ENCODE peak calls at places on chromosomes 16 and 17, in seven cellular contexts. B is uterus, C is heart left ventricle, V is endothelial cell of umbilical vein, L is ovary, F is IMR-90, Q is A549. J is an unnamed sample.

GRCh38 chr17:62892870-62893338 is 73.1 kb upstream of the TANC2 start:
- DNase-seq in B (no peak), C (peak; percentile 48), V (peak; percentile 83), L (no peak), F (peak; percentile 93), Q (peak; percentile 74), J (no peak)

GRCh38 chr17:77328823-77329740 is 188.3 kb downstream of the SEC14L1 start:
- DNase-seq in B (peak; percentile 14), C (no peak), V (no peak), L (no peak), F (no peak), Q (no peak), J (no peak)

GRCh38 chr16:2816751-2817495 is at the start of gene PRSS21:
- DNase-seq in B (no peak), C (no peak), V (no peak), L (no peak), F (no peak), Q (no peak), J (no peak)

GRCh38 chr16:65178151-65178550 is 56.3 kb upstream of the CDH11 start:
- DNase-seq in B (no peak), C (no peak), V (no peak), L (no peak), F (peak; percentile 74), Q (no peak), J (no peak)

GRCh38 chr16:3212006-3212405 is 23.0 kb downstream of the ZNF200 start:
- DNase-seq in B (no peak), C (no peak), V (no peak), L (no peak), F (no peak), Q (no peak), J (no peak)

GRCh38 chr17:73311781-73312641 is at the start of gene CDC42EP4:
- DNase-seq in B (peak; percentile 98), C (peak; percentile 97), V (peak; percentile 95), L (peak; percentile 97), F (peak; percentile 91), Q (peak; percentile 94), J (no peak)

GRCh38 chr17:51590071-51590470 is 329.7 kb downstream of the UTP18 start:
- DNase-seq in B (no peak), C (no peak), V (no peak), L (no peak), F (no peak), Q (no peak), J (no peak)

GRCh38 chr17:14340968-14341412 is 40.1 kb downstream of the HS3ST3B1 start:
- DNase-seq in B (no peak), C (no peak), V (no peak), L (no peak), F (no peak), Q (no peak), J (no peak)

GRCh38 chr16:89907055-89907814 is 11.4 kb upstream of the MC1R start:
- DNase-seq in B (no peak), C (no peak), V (no peak), L (no peak), F (no peak), Q (no peak), J (no peak)

GRCh38 chr17:2484876-2485275 is 26.8 kb downstream of the METTL16 start:
- DNase-seq in B (no peak), C (no peak), V (no peak), L (no peak), F (no peak), Q (no peak), J (no peak)

GRCh38 chr16:73196670-73197069 is 148.7 kb upstream of the ZFHX3 start:
- DNase-seq in B (peak; percentile 55), C (peak; percentile 71), V (peak; percentile 78), L (peak; percentile 56), F (peak; percentile 53), Q (peak; percentile 80), J (no peak)

GRCh38 chr16:66894055-66894454 is 13.7 kb downstream of the PDP2 start:
- DNase-seq in B (no peak), C (no peak), V (no peak), L (no peak), F (no peak), Q (no peak), J (no peak)

GRCh38 chr16:84047206-84047605 is 4.6 kb upstream of the SLC38A8 start:
- DNase-seq in B (no peak), C (no peak), V (no peak), L (no peak), F (no peak), Q (no peak), J (no peak)

GRCh38 chr16:16062023-16062932 is 112.9 kb downstream of the ABCC1 start:
- DNase-seq in B (no peak), C (no peak), V (no peak), L (no peak), F (no peak), Q (no peak), J (no peak)

GRCh38 chr16:69542974-69543373 is 22.8 kb upstream of the NFAT5 start:
- DNase-seq in B (no peak), C (no peak), V (no peak), L (no peak), F (peak; percentile 40), Q (no peak), J (no peak)

GRCh38 chr17:65055708-65056638 is 567 bp downstream of the GNA13 start:
- DNase-seq in B (peak; percentile 64), C (peak; percentile 66), V (peak; percentile 75), L (peak; percentile 59), F (peak; percentile 22), Q (peak; percentile 73), J (no peak)

GRCh38 chr17:70588003-70588402 is 418.7 kb downstream of the KCNJ2 start:
- DNase-seq in B (no peak), C (no peak), V (peak; percentile 3), L (no peak), F (no peak), Q (no peak), J (no peak)

GRCh38 chr16:9123871-9124270 is 32.4 kb downstream of the HAPSTR1 start:
- DNase-seq in B (no peak), C (peak; percentile 62), V (no peak), L (no peak), F (no peak), Q (peak; percentile 86), J (no peak)

GRCh38 chr16:427295-427694 is 1.8 kb downstream of the RAB11FIP3 start:
- DNase-seq in B (no peak), C (no peak), V (peak; percentile 18), L (no peak), F (no peak), Q (no peak), J (no peak)

GRCh38 chr17:2189231-2189630 is 114.4 kb downstream of the SMG6 start:
- DNase-seq in B (no peak), C (peak; percentile 45), V (no peak), L (no peak), F (no peak), Q (no peak), J (no peak)

GRCh38 chr16:27642753-27643152 is 92.8 kb downstream of the KATNIP start:
- DNase-seq in B (no peak), C (no peak), V (no peak), L (no peak), F (peak; percentile 21), Q (no peak), J (no peak)
- TF ChIP-seq CTCF in B (no peak), C (peak; percentile 9), V (peak; percentile 20), L (no peak), F (peak; percentile 32), Q (no peak), J (peak; percentile 57)

DNA sequence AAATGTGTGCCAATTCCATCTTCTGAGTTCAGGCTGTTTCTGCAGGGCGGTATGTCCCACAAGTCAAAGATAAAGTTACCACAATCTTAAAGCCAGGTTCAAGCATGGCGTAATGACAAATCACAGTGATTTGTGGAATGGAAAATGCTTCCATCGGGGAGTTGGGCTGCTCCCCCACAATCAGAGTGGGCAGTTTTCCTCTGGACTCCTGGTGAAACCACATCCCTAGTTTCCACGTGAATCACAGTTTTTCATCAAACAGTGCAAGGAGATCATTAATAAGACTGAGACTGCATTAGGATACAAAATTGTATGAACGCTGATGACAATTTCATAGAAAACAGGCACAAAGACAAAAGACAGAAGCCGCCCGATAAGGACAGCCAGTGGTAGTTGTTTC is 3.5 kb downstream of the LITAF start:
- DNase-seq in B (peak; percentile 74), C (no peak), V (no peak), L (no peak), F (peak; percentile 72), Q (no peak), J (no peak)
- H3K4me1 ChIP-seq in B (no peaks in the 10 kb centered on the region), C (no peaks in the 10 kb centered on the region), V (peaks cover 5% of the 10 kb centered on the region), L (peaks cover 4% of the 10 kb centered on the region), F (peaks cover 16% of the 10 kb centered on the region), Q (peaks cover 65% of the 10 kb centered on the region), J (peaks cover 35% of the 10 kb centered on the region)

GRCh38 chr16:1606774-1607173 is 5.1 kb downstream of the IFT140 start:
- DNase-seq in B (no peak), C (no peak), V (no peak), L (no peak), F (no peak), Q (no peak), J (no peak)

GRCh38 chr16:1610841-1611653 is 825 bp downstream of the IFT140 start:
- DNase-seq in B (no peak), C (no peak), V (no peak), L (peak; percentile 29), F (no peak), Q (no peak), J (no peak)

GRCh38 chr16:1612320-1613111 is at the start of gene CRAMP1:
- DNase-seq in B (no peak), C (no peak), V (peak; percentile 29), L (no peak), F (no peak), Q (peak; percentile 38), J (no peak)

GRCh38 chr16:1613240-1613639 is 1.1 kb downstream of the CRAMP1 start:
- DNase-seq in B (no peak), C (no peak), V (peak; percentile 21), L (no peak), F (no peak), Q (no peak), J (no peak)

GRCh38 chr16:1610071-1610840 is 1.6 kb downstream of the IFT140 start:
- DNase-seq in B (peak; percentile 92), C (peak; percentile 90), V (peak; percentile 91), L (peak; percentile 90), F (peak; percentile 73), Q (peak; percentile 81), J (no peak)
- TF ChIP-seq POLR2A in B (no peak), C (no peak), V (no peak), L (no peak), F (peak; percentile 47), Q (peak; percentile 29), J (no peak)

DNA sequence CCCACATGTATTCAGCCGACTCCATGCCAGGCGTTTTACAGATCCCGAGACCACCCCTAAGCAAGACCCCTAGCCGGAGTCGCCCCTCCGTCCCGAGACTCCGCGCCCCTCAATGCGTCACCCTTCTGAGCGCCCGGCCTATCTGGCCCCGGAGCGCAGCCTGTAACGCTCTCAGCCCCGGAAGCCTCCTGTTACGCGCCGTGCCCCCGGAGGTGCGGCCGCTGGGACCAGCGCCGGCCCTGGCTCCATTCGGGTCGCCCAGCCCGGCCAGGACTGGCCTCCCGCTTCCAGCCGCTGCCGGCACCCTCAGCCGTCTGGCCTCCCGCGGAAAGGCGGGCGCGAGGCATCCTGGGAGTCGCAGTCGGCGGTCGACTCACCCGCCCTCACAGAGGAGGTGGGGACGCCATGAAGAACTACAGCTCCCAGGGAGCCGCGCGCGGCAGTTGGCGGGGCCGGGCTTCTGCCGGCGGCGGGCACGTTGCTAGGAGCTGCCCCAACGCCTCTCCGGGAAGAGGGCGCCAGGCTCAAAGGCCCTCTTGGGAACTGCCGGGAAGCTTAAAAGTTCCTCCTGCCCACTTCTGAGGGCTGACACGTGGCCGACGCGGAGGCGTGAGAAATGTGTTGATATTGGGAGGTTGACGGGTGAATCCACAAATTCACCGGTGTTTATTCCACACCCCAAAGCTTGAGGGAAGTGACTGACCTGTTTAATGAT is at the start of gene FBF1:
- DNase-seq in B (peak; percentile 92), C (peak; percentile 96), V (peak; percentile 96), L (peak; percentile 91), F (peak; percentile 90), Q (peak; percentile 99), J (peak; percentile 54)
- TF ChIP-seq CTCF in B (no peak), C (no peak), V (peak; percentile 4), L (peak; percentile 17), F (no peak), Q (no peak), J (peak; percentile 44)

J was measured in esophagus squamous epithelium.